ENCODE peak calls at places on chromosomes 12 and 14, in seven cellular contexts. One of them, this sample, is unnamed.

GRCh38 chr14:93959239-93960107 is 16.9 kb downstream of the ASB2 start:
- DNase-seq in stimulated activated CD4-positive, alpha-beta T cell treated with anti-CD3 and anti-CD28 coated beads, TNF-alpha, amount 100 ng/mL, for 4 hours: peak
- DNase-seq in T-helper 2 cell: peak
- DNase-seq in EL: peak
- DNase-seq in HAP-1: no peak
- DNase-seq in activated CD4-positive, alpha-beta T cell treated with anti-CD3 and anti-CD28 coated beads for 36 hours: peak
- DNase-seq in HEK293T: peak
- DNase-seq in this sample: peak

GRCh38 chr14:76924363-76925151 is 98.3 kb downstream of the LRRC74A start:
- DNase-seq in stimulated activated CD4-positive, alpha-beta T cell treated with anti-CD3 and anti-CD28 coated beads, TNF-alpha, amount 100 ng/mL, for 4 hours: no peak
- DNase-seq in T-helper 2 cell: no peak
- DNase-seq in EL: no peak
- DNase-seq in HAP-1: peak
- DNase-seq in activated CD4-positive, alpha-beta T cell treated with anti-CD3 and anti-CD28 coated beads for 36 hours: peak
- DNase-seq in HEK293T: no peak
- DNase-seq in this sample: no peak

GRCh38 chr14:93980464-93981201 is 4.3 kb upstream of the ASB2 start:
- DNase-seq in stimulated activated CD4-positive, alpha-beta T cell treated with anti-CD3 and anti-CD28 coated beads, TNF-alpha, amount 100 ng/mL, for 4 hours: no peak
- DNase-seq in T-helper 2 cell: no peak
- DNase-seq in EL: no peak
- DNase-seq in HAP-1: no peak
- DNase-seq in activated CD4-positive, alpha-beta T cell treated with anti-CD3 and anti-CD28 coated beads for 36 hours: no peak
- DNase-seq in HEK293T: no peak
- DNase-seq in this sample: no peak

GRCh38 chr14:103198429-103199140 is 75.3 kb downstream of the TNFAIP2 start:
- DNase-seq in stimulated activated CD4-positive, alpha-beta T cell treated with anti-CD3 and anti-CD28 coated beads, TNF-alpha, amount 100 ng/mL, for 4 hours: no peak
- DNase-seq in T-helper 2 cell: no peak
- DNase-seq in EL: peak
- DNase-seq in HAP-1: no peak
- DNase-seq in activated CD4-positive, alpha-beta T cell treated with anti-CD3 and anti-CD28 coated beads for 36 hours: no peak
- DNase-seq in HEK293T: no peak
- DNase-seq in this sample: peak

GRCh38 chr12:59322473-59322872 is 273.4 kb upstream of the SLC16A7 start:
- DNase-seq in stimulated activated CD4-positive, alpha-beta T cell treated with anti-CD3 and anti-CD28 coated beads, TNF-alpha, amount 100 ng/mL, for 4 hours: no peak
- DNase-seq in T-helper 2 cell: no peak
- DNase-seq in EL: no peak
- DNase-seq in HAP-1: no peak
- DNase-seq in activated CD4-positive, alpha-beta T cell treated with anti-CD3 and anti-CD28 coated beads for 36 hours: no peak
- DNase-seq in HEK293T: no peak
- DNase-seq in this sample: peak

GRCh38 chr14:75155159-75155558 is 21.3 kb downstream of the TMED10 start:
- DNase-seq in stimulated activated CD4-positive, alpha-beta T cell treated with anti-CD3 and anti-CD28 coated beads, TNF-alpha, amount 100 ng/mL, for 4 hours: no peak
- DNase-seq in T-helper 2 cell: no peak
- DNase-seq in EL: no peak
- DNase-seq in HAP-1: no peak
- DNase-seq in activated CD4-positive, alpha-beta T cell treated with anti-CD3 and anti-CD28 coated beads for 36 hours: no peak
- DNase-seq in HEK293T: no peak
- DNase-seq in this sample: no peak

GRCh38 chr14:94748667-94749347 is 21.1 kb downstream of the GSC start:
- DNase-seq in stimulated activated CD4-positive, alpha-beta T cell treated with anti-CD3 and anti-CD28 coated beads, TNF-alpha, amount 100 ng/mL, for 4 hours: no peak
- DNase-seq in T-helper 2 cell: no peak
- DNase-seq in EL: peak
- DNase-seq in HAP-1: peak
- DNase-seq in activated CD4-positive, alpha-beta T cell treated with anti-CD3 and anti-CD28 coated beads for 36 hours: peak
- DNase-seq in HEK293T: peak
- DNase-seq in this sample: peak

GRCh38 chr12:101018540-101018939 is 191.5 kb downstream of the SLC5A8 start:
- DNase-seq in stimulated activated CD4-positive, alpha-beta T cell treated with anti-CD3 and anti-CD28 coated beads, TNF-alpha, amount 100 ng/mL, for 4 hours: no peak
- DNase-seq in T-helper 2 cell: no peak
- DNase-seq in EL: peak
- DNase-seq in HAP-1: no peak
- DNase-seq in activated CD4-positive, alpha-beta T cell treated with anti-CD3 and anti-CD28 coated beads for 36 hours: no peak
- DNase-seq in HEK293T: no peak
- DNase-seq in this sample: no peak

GRCh38 chr12:122079038-122079531 is 529 bp downstream of the MLXIP start:
- DNase-seq in stimulated activated CD4-positive, alpha-beta T cell treated with anti-CD3 and anti-CD28 coated beads, TNF-alpha, amount 100 ng/mL, for 4 hours: no peak
- DNase-seq in T-helper 2 cell: no peak
- DNase-seq in EL: peak
- DNase-seq in HAP-1: peak
- DNase-seq in activated CD4-positive, alpha-beta T cell treated with anti-CD3 and anti-CD28 coated beads for 36 hours: peak
- DNase-seq in HEK293T: no peak
- DNase-seq in this sample: peak

GRCh38 chr14:41960316-41960715 is 353.6 kb downstream of the LRFN5 start:
- DNase-seq in stimulated activated CD4-positive, alpha-beta T cell treated with anti-CD3 and anti-CD28 coated beads, TNF-alpha, amount 100 ng/mL, for 4 hours: no peak
- DNase-seq in T-helper 2 cell: no peak
- DNase-seq in EL: no peak
- DNase-seq in HAP-1: no peak
- DNase-seq in activated CD4-positive, alpha-beta T cell treated with anti-CD3 and anti-CD28 coated beads for 36 hours: no peak
- DNase-seq in HEK293T: no peak
- DNase-seq in this sample: no peak

GRCh38 chr12:70732287-70732686 is 95.1 kb upstream of the PTPRB start:
- DNase-seq in stimulated activated CD4-positive, alpha-beta T cell treated with anti-CD3 and anti-CD28 coated beads, TNF-alpha, amount 100 ng/mL, for 4 hours: no peak
- DNase-seq in T-helper 2 cell: no peak
- DNase-seq in EL: no peak
- DNase-seq in HAP-1: no peak
- DNase-seq in activated CD4-positive, alpha-beta T cell treated with anti-CD3 and anti-CD28 coated beads for 36 hours: no peak
- DNase-seq in HEK293T: no peak
- DNase-seq in this sample: no peak

GRCh38 chr12:64797156-64797555 is 27.3 kb upstream of the TBC1D30 start:
- DNase-seq in stimulated activated CD4-positive, alpha-beta T cell treated with anti-CD3 and anti-CD28 coated beads, TNF-alpha, amount 100 ng/mL, for 4 hours: no peak
- DNase-seq in T-helper 2 cell: no peak
- DNase-seq in EL: no peak
- DNase-seq in HAP-1: no peak
- DNase-seq in activated CD4-positive, alpha-beta T cell treated with anti-CD3 and anti-CD28 coated beads for 36 hours: no peak
- DNase-seq in HEK293T: no peak
- DNase-seq in this sample: peak

GRCh38 chr12:24360057-24360456 is 410.6 kb upstream of the SOX5 start:
- DNase-seq in stimulated activated CD4-positive, alpha-beta T cell treated with anti-CD3 and anti-CD28 coated beads, TNF-alpha, amount 100 ng/mL, for 4 hours: no peak
- DNase-seq in T-helper 2 cell: no peak
- DNase-seq in EL: no peak
- DNase-seq in HAP-1: no peak
- DNase-seq in activated CD4-positive, alpha-beta T cell treated with anti-CD3 and anti-CD28 coated beads for 36 hours: no peak
- DNase-seq in HEK293T: no peak
- DNase-seq in this sample: no peak

GRCh38 chr14:73723799-73724621 is 9.8 kb upstream of the PNMA1 start:
- DNase-seq in stimulated activated CD4-positive, alpha-beta T cell treated with anti-CD3 and anti-CD28 coated beads, TNF-alpha, amount 100 ng/mL, for 4 hours: no peak
- DNase-seq in T-helper 2 cell: no peak
- DNase-seq in EL: peak
- DNase-seq in HAP-1: peak
- DNase-seq in activated CD4-positive, alpha-beta T cell treated with anti-CD3 and anti-CD28 coated beads for 36 hours: no peak
- DNase-seq in HEK293T: no peak
- DNase-seq in this sample: peak

GRCh38 chr12:98469108-98469507 is 46.3 kb upstream of the TMPO start:
- DNase-seq in stimulated activated CD4-positive, alpha-beta T cell treated with anti-CD3 and anti-CD28 coated beads, TNF-alpha, amount 100 ng/mL, for 4 hours: no peak
- DNase-seq in T-helper 2 cell: no peak
- DNase-seq in EL: no peak
- DNase-seq in HAP-1: no peak
- DNase-seq in activated CD4-positive, alpha-beta T cell treated with anti-CD3 and anti-CD28 coated beads for 36 hours: no peak
- DNase-seq in HEK293T: no peak
- DNase-seq in this sample: no peak

GRCh38 chr12:33589609-33590114 is 150.0 kb upstream of the SYT10 start:
- DNase-seq in stimulated activated CD4-positive, alpha-beta T cell treated with anti-CD3 and anti-CD28 coated beads, TNF-alpha, amount 100 ng/mL, for 4 hours: no peak
- DNase-seq in T-helper 2 cell: no peak
- DNase-seq in EL: no peak
- DNase-seq in HAP-1: no peak
- DNase-seq in activated CD4-positive, alpha-beta T cell treated with anti-CD3 and anti-CD28 coated beads for 36 hours: no peak
- DNase-seq in HEK293T: no peak
- DNase-seq in this sample: no peak

GRCh38 chr14:91029451-91030217 is 30.8 kb downstream of the RPS6KA5 start:
- DNase-seq in stimulated activated CD4-positive, alpha-beta T cell treated with anti-CD3 and anti-CD28 coated beads, TNF-alpha, amount 100 ng/mL, for 4 hours: no peak
- DNase-seq in T-helper 2 cell: no peak
- DNase-seq in EL: no peak
- DNase-seq in HAP-1: no peak
- DNase-seq in activated CD4-positive, alpha-beta T cell treated with anti-CD3 and anti-CD28 coated beads for 36 hours: no peak
- DNase-seq in HEK293T: no peak
- DNase-seq in this sample: no peak

GRCh38 chr14:72744416-72745120 is 149.3 kb downstream of the DPF3 start:
- DNase-seq in stimulated activated CD4-positive, alpha-beta T cell treated with anti-CD3 and anti-CD28 coated beads, TNF-alpha, amount 100 ng/mL, for 4 hours: no peak
- DNase-seq in T-helper 2 cell: no peak
- DNase-seq in EL: no peak
- DNase-seq in HAP-1: no peak
- DNase-seq in activated CD4-positive, alpha-beta T cell treated with anti-CD3 and anti-CD28 coated beads for 36 hours: no peak
- DNase-seq in HEK293T: no peak
- DNase-seq in this sample: no peak

GRCh38 chr12:114733919-114734318 is 49.9 kb upstream of the TBX3 start:
- DNase-seq in stimulated activated CD4-positive, alpha-beta T cell treated with anti-CD3 and anti-CD28 coated beads, TNF-alpha, amount 100 ng/mL, for 4 hours: no peak
- DNase-seq in T-helper 2 cell: no peak
- DNase-seq in EL: no peak
- DNase-seq in HAP-1: no peak
- DNase-seq in activated CD4-positive, alpha-beta T cell treated with anti-CD3 and anti-CD28 coated beads for 36 hours: no peak
- DNase-seq in HEK293T: no peak
- DNase-seq in this sample: no peak

GRCh38 chr12:94714378-94714777 is 64.0 kb upstream of the TMCC3 start:
- DNase-seq in stimulated activated CD4-positive, alpha-beta T cell treated with anti-CD3 and anti-CD28 coated beads, TNF-alpha, amount 100 ng/mL, for 4 hours: no peak
- DNase-seq in T-helper 2 cell: no peak
- DNase-seq in EL: peak
- DNase-seq in HAP-1: no peak
- DNase-seq in activated CD4-positive, alpha-beta T cell treated with anti-CD3 and anti-CD28 coated beads for 36 hours: no peak
- DNase-seq in HEK293T: no peak
- DNase-seq in this sample: no peak